ENCODE peak calls at places on chromosome 1, in eight cellular contexts. One of them, this sample, is unnamed.

GRCh38 chr1:39955547-39956539 is 898 bp downstream of the MFSD2A start:
- DNase-seq in naive thymus-derived CD4-positive, alpha-beta T cell: peak
- DNase-seq in nucleus accumbens: peak
- DNase-seq in coronary artery: no peak
- DNase-seq in bronchial epithelial cell: peak
- DNase-seq in NCI-H510A: peak
- DNase-seq in HT1080: peak
- DNase-seq in stimulated activated CD8-positive, alpha-beta memory T cell treated with anti-CD3 and anti-CD28 coated beads, Interleukin-7, amount 100 ng/mL, for 1 hour: no peak
- DNase-seq in this sample: no peak

GRCh38 chr1:19310720-19311502 is 1.0 kb downstream of the AKR7A2 start:
- DNase-seq in naive thymus-derived CD4-positive, alpha-beta T cell: no peak
- DNase-seq in nucleus accumbens: no peak
- DNase-seq in coronary artery: no peak
- DNase-seq in bronchial epithelial cell: no peak
- DNase-seq in NCI-H510A: no peak
- DNase-seq in HT1080: no peak
- DNase-seq in stimulated activated CD8-positive, alpha-beta memory T cell treated with anti-CD3 and anti-CD28 coated beads, Interleukin-7, amount 100 ng/mL, for 1 hour: no peak
- DNase-seq in this sample: peak

GRCh38 chr1:9591669-9592509 is 3.2 kb downstream of the TMEM201 start:
- DNase-seq in naive thymus-derived CD4-positive, alpha-beta T cell: no peak
- DNase-seq in nucleus accumbens: no peak
- DNase-seq in coronary artery: no peak
- DNase-seq in bronchial epithelial cell: no peak
- DNase-seq in NCI-H510A: no peak
- DNase-seq in HT1080: no peak
- DNase-seq in stimulated activated CD8-positive, alpha-beta memory T cell treated with anti-CD3 and anti-CD28 coated beads, Interleukin-7, amount 100 ng/mL, for 1 hour: no peak
- DNase-seq in this sample: no peak

GRCh38 chr1:27536767-27537166 is 46.8 kb upstream of the WASF2 start:
- DNase-seq in naive thymus-derived CD4-positive, alpha-beta T cell: no peak
- DNase-seq in nucleus accumbens: peak
- DNase-seq in coronary artery: peak
- DNase-seq in bronchial epithelial cell: peak
- DNase-seq in NCI-H510A: peak
- DNase-seq in HT1080: peak
- DNase-seq in stimulated activated CD8-positive, alpha-beta memory T cell treated with anti-CD3 and anti-CD28 coated beads, Interleukin-7, amount 100 ng/mL, for 1 hour: no peak
- DNase-seq in this sample: peak

GRCh38 chr1:151820940-151821339 is 10.7 kb downstream of the RORC start:
- DNase-seq in naive thymus-derived CD4-positive, alpha-beta T cell: no peak
- DNase-seq in nucleus accumbens: no peak
- DNase-seq in coronary artery: no peak
- DNase-seq in bronchial epithelial cell: no peak
- DNase-seq in NCI-H510A: peak
- DNase-seq in HT1080: no peak
- DNase-seq in stimulated activated CD8-positive, alpha-beta memory T cell treated with anti-CD3 and anti-CD28 coated beads, Interleukin-7, amount 100 ng/mL, for 1 hour: no peak
- DNase-seq in this sample: no peak

GRCh38 chr1:18305182-18305795 is 175.4 kb upstream of the KLHDC7A start:
- DNase-seq in naive thymus-derived CD4-positive, alpha-beta T cell: no peak
- DNase-seq in nucleus accumbens: no peak
- DNase-seq in coronary artery: no peak
- DNase-seq in bronchial epithelial cell: no peak
- DNase-seq in NCI-H510A: no peak
- DNase-seq in HT1080: no peak
- DNase-seq in stimulated activated CD8-positive, alpha-beta memory T cell treated with anti-CD3 and anti-CD28 coated beads, Interleukin-7, amount 100 ng/mL, for 1 hour: no peak
- DNase-seq in this sample: no peak

GRCh38 chr1:228323401-228323800 is 83.2 kb downstream of the TRIM11 start:
- DNase-seq in naive thymus-derived CD4-positive, alpha-beta T cell: no peak
- DNase-seq in nucleus accumbens: no peak
- DNase-seq in coronary artery: peak
- DNase-seq in bronchial epithelial cell: no peak
- DNase-seq in NCI-H510A: no peak
- DNase-seq in HT1080: no peak
- DNase-seq in stimulated activated CD8-positive, alpha-beta memory T cell treated with anti-CD3 and anti-CD28 coated beads, Interleukin-7, amount 100 ng/mL, for 1 hour: no peak
- DNase-seq in this sample: no peak

GRCh38 chr1:236103646-236104218 is 38.6 kb upstream of the GPR137B start:
- DNase-seq in naive thymus-derived CD4-positive, alpha-beta T cell: peak
- DNase-seq in nucleus accumbens: peak
- DNase-seq in coronary artery: no peak
- DNase-seq in bronchial epithelial cell: peak
- DNase-seq in NCI-H510A: no peak
- DNase-seq in HT1080: peak
- DNase-seq in stimulated activated CD8-positive, alpha-beta memory T cell treated with anti-CD3 and anti-CD28 coated beads, Interleukin-7, amount 100 ng/mL, for 1 hour: peak
- DNase-seq in this sample: no peak

GRCh38 chr1:7738044-7738443 is 33.1 kb upstream of the VAMP3 start:
- DNase-seq in naive thymus-derived CD4-positive, alpha-beta T cell: no peak
- DNase-seq in nucleus accumbens: no peak
- DNase-seq in coronary artery: no peak
- DNase-seq in bronchial epithelial cell: no peak
- DNase-seq in NCI-H510A: no peak
- DNase-seq in HT1080: no peak
- DNase-seq in stimulated activated CD8-positive, alpha-beta memory T cell treated with anti-CD3 and anti-CD28 coated beads, Interleukin-7, amount 100 ng/mL, for 1 hour: no peak
- DNase-seq in this sample: no peak

GRCh38 chr1:56577859-56578663 is 1.3 kb downstream of the PLPP3 start:
- DNase-seq in naive thymus-derived CD4-positive, alpha-beta T cell: no peak
- DNase-seq in nucleus accumbens: peak
- DNase-seq in coronary artery: peak
- DNase-seq in bronchial epithelial cell: peak
- DNase-seq in NCI-H510A: peak
- DNase-seq in HT1080: peak
- DNase-seq in stimulated activated CD8-positive, alpha-beta memory T cell treated with anti-CD3 and anti-CD28 coated beads, Interleukin-7, amount 100 ng/mL, for 1 hour: no peak
- DNase-seq in this sample: peak

GRCh38 chr1:55836086-55836485 is 620.9 kb upstream of the USP24 start:
- DNase-seq in naive thymus-derived CD4-positive, alpha-beta T cell: no peak
- DNase-seq in nucleus accumbens: no peak
- DNase-seq in coronary artery: no peak
- DNase-seq in bronchial epithelial cell: no peak
- DNase-seq in NCI-H510A: no peak
- DNase-seq in HT1080: no peak
- DNase-seq in stimulated activated CD8-positive, alpha-beta memory T cell treated with anti-CD3 and anti-CD28 coated beads, Interleukin-7, amount 100 ng/mL, for 1 hour: no peak
- DNase-seq in this sample: no peak

GRCh38 chr1:1629430-1630190 is 2.4 kb upstream of the MMP23B start:
- DNase-seq in naive thymus-derived CD4-positive, alpha-beta T cell: peak
- DNase-seq in nucleus accumbens: no peak
- DNase-seq in coronary artery: peak
- DNase-seq in bronchial epithelial cell: no peak
- DNase-seq in NCI-H510A: no peak
- DNase-seq in HT1080: no peak
- DNase-seq in stimulated activated CD8-positive, alpha-beta memory T cell treated with anti-CD3 and anti-CD28 coated beads, Interleukin-7, amount 100 ng/mL, for 1 hour: peak
- DNase-seq in this sample: peak

GRCh38 chr1:24062221-24062620 is 49.7 kb downstream of the MYOM3 start:
- DNase-seq in naive thymus-derived CD4-positive, alpha-beta T cell: no peak
- DNase-seq in nucleus accumbens: no peak
- DNase-seq in coronary artery: no peak
- DNase-seq in bronchial epithelial cell: no peak
- DNase-seq in NCI-H510A: no peak
- DNase-seq in HT1080: no peak
- DNase-seq in stimulated activated CD8-positive, alpha-beta memory T cell treated with anti-CD3 and anti-CD28 coated beads, Interleukin-7, amount 100 ng/mL, for 1 hour: no peak
- DNase-seq in this sample: no peak